ENCODE peak calls at places on chromosome 3, in four cellular contexts. One of them, this sample, is unnamed.

GRCh38 chr3:106333911-106334618 is 465.3 kb upstream of the CBLB start:
- DNase-seq in thoracic aorta: no peak
- DNase-seq in thyroid gland: no peak
- DNase-seq in ovary: no peak
- DNase-seq in this sample: peak; percentile 47

GRCh38 chr3:45055032-45055410 is 28.9 kb downstream of the CLEC3B start:
- DNase-seq in thoracic aorta: no peak
- DNase-seq in thyroid gland: no peak
- DNase-seq in ovary: no peak
- DNase-seq in this sample: peak; percentile 57

GRCh38 chr3:144259267-144259666 is 287.6 kb downstream of the DIPK2A start:
- DNase-seq in thoracic aorta: no peak
- DNase-seq in thyroid gland: peak; percentile 73
- DNase-seq in ovary: no peak
- DNase-seq in this sample: no peak

GRCh38 chr3:64906011-64906410 is 218.2 kb upstream of the ADAMTS9 start:
- DNase-seq in thoracic aorta: no peak
- DNase-seq in thyroid gland: no peak
- DNase-seq in ovary: no peak
- DNase-seq in this sample: no peak

GRCh38 chr3:194139085-194139976 is 3.4 kb downstream of the HES1 start:
- DNase-seq in thoracic aorta: no peak
- DNase-seq in thyroid gland: peak; percentile 64
- DNase-seq in ovary: peak; percentile 53
- DNase-seq in this sample: peak; percentile 59

GRCh38 chr3:181570472-181570871 is 141.3 kb upstream of the SOX2 start:
- DNase-seq in thoracic aorta: no peak
- DNase-seq in thyroid gland: no peak
- DNase-seq in ovary: no peak
- DNase-seq in this sample: no peak

GRCh38 chr3:45687828-45688193 is 1.4 kb upstream of the SACM1L start:
- DNase-seq in thoracic aorta: no peak
- DNase-seq in thyroid gland: no peak
- DNase-seq in ovary: no peak
- DNase-seq in this sample: no peak

GRCh38 chr3:71585126-71585525 is 1.6 kb upstream of the FOXP1 start:
- DNase-seq in thoracic aorta: no peak
- DNase-seq in thyroid gland: no peak
- DNase-seq in ovary: no peak
- DNase-seq in this sample: no peak

GRCh38 chr3:191973820-191974219 is 512.9 kb downstream of the PYDC2 start:
- DNase-seq in thoracic aorta: no peak
- DNase-seq in thyroid gland: no peak
- DNase-seq in ovary: no peak
- DNase-seq in this sample: no peak

GRCh38 chr3:69012111-69012835 is 1.2 kb downstream of the EOGT start:
- DNase-seq in thoracic aorta: peak; percentile 47
- DNase-seq in thyroid gland: peak; percentile 33
- DNase-seq in ovary: peak; percentile 55
- DNase-seq in this sample: no peak

GRCh38 chr3:159732172-159733111 is 256.2 kb upstream of the IL12A start:
- DNase-seq in thoracic aorta: no peak
- DNase-seq in thyroid gland: peak; percentile 19
- DNase-seq in ovary: no peak
- DNase-seq in this sample: peak; percentile 82

GRCh38 chr3:124248471-124249028 is 256.6 kb upstream of the ROPN1 start:
- DNase-seq in thoracic aorta: peak; percentile 28
- DNase-seq in thyroid gland: no peak
- DNase-seq in ovary: no peak
- DNase-seq in this sample: peak; percentile 80

GRCh38 chr3:135567223-135567622 is 398.3 kb upstream of the PPP2R3A start:
- DNase-seq in thoracic aorta: no peak
- DNase-seq in thyroid gland: no peak
- DNase-seq in ovary: no peak
- DNase-seq in this sample: no peak

GRCh38 chr3:10273697-10274305 is 18.9 kb downstream of the GHRL start:
- DNase-seq in thoracic aorta: no peak
- DNase-seq in thyroid gland: no peak
- DNase-seq in ovary: no peak
- DNase-seq in this sample: no peak

GRCh38 chr3:190272747-190273146 is 49.5 kb downstream of the CLDN1 start:
- DNase-seq in thoracic aorta: no peak
- DNase-seq in thyroid gland: no peak
- DNase-seq in ovary: no peak
- DNase-seq in this sample: no peak

GRCh38 chr3:101038393-101038792 is 45.2 kb upstream of the ABI3BP start:
- DNase-seq in thoracic aorta: no peak
- DNase-seq in thyroid gland: no peak
- DNase-seq in ovary: no peak
- DNase-seq in this sample: peak; percentile 25

GRCh38 chr3:99823723-99824711 is 6.4 kb downstream of the CMSS1 start:
- DNase-seq in thoracic aorta: no peak
- DNase-seq in thyroid gland: no peak
- DNase-seq in ovary: no peak
- DNase-seq in this sample: no peak

GRCh38 chr3:142904639-142905441 is 16.0 kb upstream of the PCOLCE2 start:
- DNase-seq in thoracic aorta: no peak
- DNase-seq in thyroid gland: no peak
- DNase-seq in ovary: no peak
- DNase-seq in this sample: peak; percentile 12

GRCh38 chr3:172595648-172596393 is 72.6 kb upstream of the TNFSF10 start:
- DNase-seq in thoracic aorta: no peak
- DNase-seq in thyroid gland: no peak
- DNase-seq in ovary: peak; percentile 63
- DNase-seq in this sample: peak; percentile 15

GRCh38 chr3:54916722-54917121 is 11.1 kb downstream of the LRTM1 start:
- DNase-seq in thoracic aorta: no peak
- DNase-seq in thyroid gland: no peak
- DNase-seq in ovary: no peak
- DNase-seq in this sample: peak; percentile 12

GRCh38 chr3:196335004-196335403 is 3.2 kb downstream of the TM4SF19 start:
- DNase-seq in thoracic aorta: no peak
- DNase-seq in thyroid gland: no peak
- DNase-seq in ovary: no peak
- DNase-seq in this sample: no peak

GRCh38 chr3:158471639-158472294 is 99.2 kb upstream of the MLF1 start:
- DNase-seq in thoracic aorta: no peak
- DNase-seq in thyroid gland: no peak
- DNase-seq in ovary: no peak
- DNase-seq in this sample: peak; percentile 91

GRCh38 chr3:112818289-112818688 is 28.4 kb downstream of the CD200R1L start:
- DNase-seq in thoracic aorta: no peak
- DNase-seq in thyroid gland: no peak
- DNase-seq in ovary: no peak
- DNase-seq in this sample: peak; percentile 36

GRCh38 chr3:198071602-198072285 is 111.7 kb downstream of the LMLN start:
- DNase-seq in thoracic aorta: no peak
- DNase-seq in thyroid gland: no peak
- DNase-seq in ovary: no peak
- DNase-seq in this sample: peak; percentile 93

GRCh38 chr3:139287557-139287956 is 56.3 kb upstream of the MRPS22 start:
- DNase-seq in thoracic aorta: no peak
- DNase-seq in thyroid gland: no peak
- DNase-seq in ovary: no peak
- DNase-seq in this sample: no peak

GRCh38 chr3:140552403-140552802 is 125.5 kb upstream of the TRIM42 start:
- DNase-seq in thoracic aorta: no peak
- DNase-seq in thyroid gland: no peak
- DNase-seq in ovary: no peak
- DNase-seq in this sample: no peak

GRCh38 chr3:126932188-126932931 is 50.6 kb upstream of the PLXNA1 start:
- DNase-seq in thoracic aorta: no peak
- DNase-seq in thyroid gland: no peak
- DNase-seq in ovary: no peak
- DNase-seq in this sample: peak; percentile 21

GRCh38 chr3:126311338-126311978 is 45.8 kb downstream of the KLF15 start:
- DNase-seq in thoracic aorta: no peak
- DNase-seq in thyroid gland: no peak
- DNase-seq in ovary: no peak
- DNase-seq in this sample: no peak

GRCh38 chr3:37961622-37962455 is 28.7 kb upstream of the VILL start:
- DNase-seq in thoracic aorta: no peak
- DNase-seq in thyroid gland: no peak
- DNase-seq in ovary: no peak
- DNase-seq in this sample: no peak

GRCh38 chr3:45223889-45224730 is 2.0 kb downstream of the TMEM158 start:
- DNase-seq in thoracic aorta: no peak
- DNase-seq in thyroid gland: no peak
- DNase-seq in ovary: no peak
- DNase-seq in this sample: peak; percentile 33

GRCh38 chr3:138328341-138328740 is 1.3 kb downstream of the NME9 start:
- DNase-seq in thoracic aorta: no peak
- DNase-seq in thyroid gland: no peak
- DNase-seq in ovary: no peak
- DNase-seq in this sample: peak; percentile 22

GRCh38 chr3:43892061-43892460 is 201.3 kb downstream of the ABHD5 start:
- DNase-seq in thoracic aorta: no peak
- DNase-seq in thyroid gland: no peak
- DNase-seq in ovary: no peak
- DNase-seq in this sample: no peak

GRCh38 chr3:85476891-85477495 is 518.2 kb downstream of the CADM2 start:
- DNase-seq in thoracic aorta: no peak
- DNase-seq in thyroid gland: no peak
- DNase-seq in ovary: no peak
- DNase-seq in this sample: no peak

GRCh38 chr3:191330309-191330712 is at the start of gene UTS2B:
- DNase-seq in thoracic aorta: no peak
- DNase-seq in thyroid gland: no peak
- DNase-seq in ovary: peak; percentile 31
- DNase-seq in this sample: peak; percentile 51

DNA sequence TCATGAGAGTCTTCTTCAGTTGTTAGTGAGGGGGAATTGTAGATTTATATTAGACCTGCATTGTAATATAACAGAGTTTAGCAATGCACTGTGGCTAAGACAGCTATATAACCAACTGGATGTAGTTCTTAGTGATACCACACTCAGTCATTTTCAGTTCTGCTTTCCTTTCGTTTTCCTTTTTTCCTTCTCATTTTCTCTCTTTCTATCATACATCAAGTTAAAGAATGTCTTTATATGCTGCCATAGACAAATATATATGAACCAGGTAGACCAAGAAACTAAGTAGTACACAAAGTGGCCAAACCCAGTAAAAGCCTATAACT is 43.7 kb upstream of the CD47 start:
- DNase-seq in thoracic aorta: no peak
- DNase-seq in thyroid gland: no peak
- DNase-seq in ovary: no peak
- DNase-seq in this sample: no peak
- TF ChIP-seq CTCF in thoracic aorta: no peak
- TF ChIP-seq CTCF in thyroid gland: no peak
- TF ChIP-seq CTCF in ovary: no peak
- TF ChIP-seq CTCF in this sample: no peak

GRCh38 chr3:185070491-185071335 is 82.1 kb downstream of the C3orf70 start:
- DNase-seq in thoracic aorta: no peak
- DNase-seq in thyroid gland: no peak
- DNase-seq in ovary: no peak
- DNase-seq in this sample: peak; percentile 16
- TF ChIP-seq CTCF in thoracic aorta: peak; percentile 19
- TF ChIP-seq CTCF in thyroid gland: no peak
- TF ChIP-seq CTCF in ovary: no peak
- TF ChIP-seq CTCF in this sample: peak; percentile 41

GRCh38 chr3:146817705-146818104 is 212.6 kb upstream of the PLSCR5 start:
- DNase-seq in thoracic aorta: no peak
- DNase-seq in thyroid gland: no peak
- DNase-seq in ovary: no peak
- DNase-seq in this sample: peak; percentile 53
- TF ChIP-seq CTCF in thoracic aorta: no peak
- TF ChIP-seq CTCF in thyroid gland: no peak
- TF ChIP-seq CTCF in ovary: no peak
- TF ChIP-seq CTCF in this sample: peak; percentile 75

GRCh38 chr3:41711656-41712055 is 250.2 kb downstream of the ULK4 start:
- DNase-seq in thoracic aorta: no peak
- DNase-seq in thyroid gland: no peak
- DNase-seq in ovary: no peak
- DNase-seq in this sample: peak; percentile 26

GRCh38 chr3:41717591-41718093 is 244.3 kb downstream of the ULK4 start:
- DNase-seq in thoracic aorta: no peak
- DNase-seq in thyroid gland: no peak
- DNase-seq in ovary: no peak
- DNase-seq in this sample: no peak

GRCh38 chr3:41715376-41715775 is 246.5 kb downstream of the ULK4 start:
- DNase-seq in thoracic aorta: no peak
- DNase-seq in thyroid gland: no peak
- DNase-seq in ovary: no peak
- DNase-seq in this sample: no peak

GRCh38 chr3:41710646-41711388 is 251.1 kb downstream of the ULK4 start:
- DNase-seq in thoracic aorta: no peak
- DNase-seq in thyroid gland: no peak
- DNase-seq in ovary: no peak
- DNase-seq in this sample: peak; percentile 64

GRCh38 chr3:41716391-41716910 is 245.5 kb downstream of the ULK4 start:
- DNase-seq in thoracic aorta: no peak
- DNase-seq in thyroid gland: no peak
- DNase-seq in ovary: no peak
- DNase-seq in this sample: no peak
- TF ChIP-seq CTCF in thoracic aorta: peak; percentile 13
- TF ChIP-seq CTCF in thyroid gland: no peak
- TF ChIP-seq CTCF in ovary: no peak
- TF ChIP-seq CTCF in this sample: peak; percentile 69

GRCh38 chr3:150371741-150372254 is 36.3 kb upstream of the TSC22D2 start:
- DNase-seq in thoracic aorta: peak; percentile 34
- DNase-seq in thyroid gland: peak; percentile 27
- DNase-seq in ovary: peak; percentile 60
- DNase-seq in this sample: peak; percentile 99

GRCh38 chr3:150372320-150373118 is 35.6 kb upstream of the TSC22D2 start:
- DNase-seq in thoracic aorta: no peak
- DNase-seq in thyroid gland: no peak
- DNase-seq in ovary: no peak
- DNase-seq in this sample: peak; percentile 48

GRCh38 chr3:150370129-150370602 is 37.9 kb upstream of the TSC22D2 start:
- DNase-seq in thoracic aorta: peak; percentile 70
- DNase-seq in thyroid gland: peak; percentile 54
- DNase-seq in ovary: peak; percentile 35
- DNase-seq in this sample: peak; percentile 96

GRCh38 chr3:150373234-150373633 is 34.9 kb upstream of the TSC22D2 start:
- DNase-seq in thoracic aorta: no peak
- DNase-seq in thyroid gland: no peak
- DNase-seq in ovary: no peak
- DNase-seq in this sample: no peak

DNA sequence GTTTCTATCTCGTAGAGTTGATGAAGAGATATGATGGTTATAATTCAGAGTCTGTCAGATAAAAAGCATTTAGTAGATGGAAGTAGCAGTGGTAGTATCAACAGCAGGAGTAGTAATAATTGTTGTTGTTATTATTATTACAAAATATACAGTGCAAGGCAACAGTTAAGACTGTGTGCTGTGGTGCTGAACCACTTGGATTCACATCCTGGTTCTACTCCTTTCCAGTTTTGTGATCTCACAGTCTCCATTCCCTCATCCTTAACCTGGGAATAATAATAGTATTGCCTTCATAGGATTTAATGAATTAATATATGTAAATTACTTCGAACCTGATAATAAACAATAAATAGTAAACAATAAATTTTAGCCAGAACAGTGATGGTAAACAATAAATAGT is 37.1 kb upstream of the TSC22D2 start:
- DNase-seq in thoracic aorta: no peak
- DNase-seq in thyroid gland: no peak
- DNase-seq in ovary: no peak
- DNase-seq in this sample: no peak
- TF ChIP-seq CTCF in thoracic aorta: no peak
- TF ChIP-seq CTCF in thyroid gland: no peak
- TF ChIP-seq CTCF in ovary: no peak
- TF ChIP-seq CTCF in this sample: no peak

GRCh38 chr3:87614998-87615397 is 338.6 kb upstream of the POU1F1 start:
- DNase-seq in thoracic aorta: no peak
- DNase-seq in thyroid gland: no peak
- DNase-seq in ovary: no peak
- DNase-seq in this sample: no peak
- TF ChIP-seq CTCF in thoracic aorta: no peak
- TF ChIP-seq CTCF in thyroid gland: no peak
- TF ChIP-seq CTCF in ovary: no peak
- TF ChIP-seq CTCF in this sample: no peak